ENCODE peak calls at places on chromosome 5, in seven cellular contexts. O is left ventricle myocardium superior; V is stimulated activated naive B cell treated with anti-CD40 and anti-IgM and Interleukin-4, amounts not matched to agents 10 μg/mL and 1 μg/mL and 100 μg/mL, for 72 hours; J is renal cortical epithelial cell; E is naive thymus-derived CD4-positive, alpha-beta T cell; N is OCI-LY7; H is adrenal gland. U is an unnamed sample.
A peak's percentile ranks its signal among the peaks of the same experiment; 100 is the strongest.

GRCh38 chr5:77679791-77680190 is 41.3 kb upstream of the OTP start:
- DNase-seq in J (peak; percentile 28), H (no peak), E (no peak), V (no peak), O (no peak), N (no peak), U (no peak)

GRCh38 chr5:53917095-53917494 is 356.7 kb downstream of the NDUFS4 start:
- DNase-seq in N (no peak), J (peak; percentile 31), O (no peak), V (no peak), E (no peak), H (no peak), U (no peak)

GRCh38 chr5:150129454-150129812 is 26.2 kb downstream of the PDGFRB start:
- DNase-seq in N (no peak), J (no peak), E (no peak), O (no peak), H (no peak), V (no peak), U (no peak)

GRCh38 chr5:5145651-5146529 is 5.8 kb downstream of the ADAMTS16 start:
- DNase-seq in E (no peak), H (no peak), O (no peak), J (no peak), V (no peak), N (no peak), U (no peak)

GRCh38 chr5:54553659-54554207 is 36.2 kb downstream of the SNX18 start:
- DNase-seq in N (no peak), E (no peak), H (no peak), V (no peak), O (no peak), J (peak; percentile 76), U (no peak)

GRCh38 chr5:10831416-10831815 is 70.4 kb upstream of the DAP start:
- DNase-seq in O (no peak), E (no peak), N (no peak), V (no peak), J (no peak), H (no peak), U (no peak)

GRCh38 chr5:43042626-43043399 is 2.7 kb upstream of the ANXA2R start:
- DNase-seq in O (peak; percentile 76), J (peak; percentile 47), N (peak; percentile 87), H (peak; percentile 81), E (peak; percentile 66), V (peak; percentile 61), U (peak; percentile 74)

GRCh38 chr5:71865202-71865601 is 146.1 kb downstream of the CARTPT start:
- DNase-seq in N (no peak), V (no peak), J (no peak), E (no peak), O (no peak), H (no peak), U (no peak)

GRCh38 chr5:112862085-112862484 is 998 bp downstream of the SRP19 start:
- DNase-seq in E (no peak), J (no peak), O (no peak), N (no peak), V (no peak), H (no peak), U (no peak)

GRCh38 chr5:139389701-139390638 is at the start of gene MZB1:
- DNase-seq in V (peak; percentile 84), O (no peak), H (peak; percentile 42), J (no peak), E (no peak), N (peak; percentile 95), U (no peak)

GRCh38 chr5:6829150-6829784 is 116.0 kb downstream of the TENT4A start:
- DNase-seq in V (peak; percentile 54), N (no peak), E (no peak), J (peak; percentile 21), O (no peak), H (no peak), U (no peak)

GRCh38 chr5:98519530-98519929 is 253.9 kb upstream of the RGMB start:
- DNase-seq in N (no peak), V (no peak), O (no peak), E (no peak), H (no peak), J (peak; percentile 3), U (no peak)

GRCh38 chr5:171207256-171207866 is 101.7 kb upstream of the TLX3 start:
- DNase-seq in E (peak; percentile 18), V (peak; percentile 12), J (peak; percentile 56), N (peak; percentile 29), O (no peak), H (no peak), U (no peak)

GRCh38 chr5:1751026-1751863 is 48.4 kb downstream of the MRPL36 start:
- DNase-seq in H (no peak), E (no peak), J (no peak), V (no peak), O (no peak), N (no peak), U (no peak)

GRCh38 chr5:74873525-74874249 is 7.5 kb upstream of the FAM169A start:
- DNase-seq in E (no peak), J (no peak), N (no peak), H (no peak), O (no peak), V (no peak), U (no peak)

GRCh38 chr5:162444129-162444762 is 376.7 kb downstream of the GABRG2 start:
- DNase-seq in O (no peak), H (no peak), V (no peak), J (no peak), E (no peak), N (no peak), U (no peak)

GRCh38 chr5:141747152-141747640 is 65.2 kb upstream of the ARAP3 start:
- DNase-seq in O (peak; percentile 91), H (peak; percentile 64), E (no peak), V (peak; percentile 35), N (peak; percentile 49), J (peak; percentile 89), U (peak; percentile 90)

GRCh38 chr5:53076014-53076413 is 33.5 kb downstream of the MOCS2 start:
- DNase-seq in H (no peak), N (no peak), V (no peak), E (no peak), J (no peak), O (no peak), U (no peak)

GRCh38 chr5:138459311-138459710 is 6.0 kb upstream of the EGR1 start:
- DNase-seq in N (peak; percentile 76), V (peak; percentile 76), O (peak; percentile 46), J (no peak), H (no peak), E (peak; percentile 66), U (peak; percentile 79)

GRCh38 chr5:54093081-54093492 is 217.3 kb downstream of the ARL15 start:
- DNase-seq in E (no peak), O (no peak), V (no peak), N (no peak), H (no peak), J (peak; percentile 26), U (no peak)

GRCh38 chr5:149268928-149269557 is 2.6 kb upstream of the AFAP1L1 start:
- DNase-seq in V (no peak), N (peak; percentile 73), E (peak; percentile 67), O (no peak), J (peak; percentile 65), H (no peak), U (no peak)